ENCODE peak calls at places on chromosomes 16 and 17, in eight cellular contexts. One of them, this sample, is unnamed.

GRCh38 chr16:48292452-48292851 is 45.1 kb upstream of the ABCC11 start:
- DNase-seq in DMS153: no peak
- DNase-seq in upper lobe of right lung: no peak
- DNase-seq in fibroblast of the conjunctiva: no peak
- DNase-seq in neural crest cell: no peak
- DNase-seq in non-pigmented ciliary epithelial cell: no peak
- DNase-seq in RCC 7860: no peak
- DNase-seq in foreskin fibroblast: no peak
- DNase-seq in this sample: no peak

GRCh38 chr16:4206680-4207079 is 35.2 kb downstream of the SRL start:
- DNase-seq in DMS153: no peak
- DNase-seq in upper lobe of right lung: no peak
- DNase-seq in fibroblast of the conjunctiva: no peak
- DNase-seq in neural crest cell: no peak
- DNase-seq in non-pigmented ciliary epithelial cell: no peak
- DNase-seq in RCC 7860: no peak
- DNase-seq in foreskin fibroblast: no peak
- DNase-seq in this sample: no peak

GRCh38 chr17:76915840-76916510 is 47.8 kb downstream of the MGAT5B start:
- DNase-seq in DMS153: no peak
- DNase-seq in upper lobe of right lung: no peak
- DNase-seq in fibroblast of the conjunctiva: no peak
- DNase-seq in neural crest cell: no peak
- DNase-seq in non-pigmented ciliary epithelial cell: no peak
- DNase-seq in RCC 7860: no peak
- DNase-seq in foreskin fibroblast: no peak
- DNase-seq in this sample: no peak

GRCh38 chr17:66677201-66677981 is 157.5 kb upstream of the CACNG5 start:
- DNase-seq in DMS153: no peak
- DNase-seq in upper lobe of right lung: no peak
- DNase-seq in fibroblast of the conjunctiva: peak
- DNase-seq in neural crest cell: no peak
- DNase-seq in non-pigmented ciliary epithelial cell: peak
- DNase-seq in RCC 7860: peak
- DNase-seq in foreskin fibroblast: peak
- DNase-seq in this sample: no peak

GRCh38 chr17:78779848-78780247 is 2.2 kb downstream of the CYTH1 start:
- DNase-seq in DMS153: peak
- DNase-seq in upper lobe of right lung: peak
- DNase-seq in fibroblast of the conjunctiva: no peak
- DNase-seq in neural crest cell: no peak
- DNase-seq in non-pigmented ciliary epithelial cell: no peak
- DNase-seq in RCC 7860: no peak
- DNase-seq in foreskin fibroblast: no peak
- DNase-seq in this sample: no peak

GRCh38 chr16:11094075-11094593 is 149.8 kb downstream of the CLEC16A start:
- DNase-seq in DMS153: no peak
- DNase-seq in upper lobe of right lung: peak
- DNase-seq in fibroblast of the conjunctiva: no peak
- DNase-seq in neural crest cell: no peak
- DNase-seq in non-pigmented ciliary epithelial cell: no peak
- DNase-seq in RCC 7860: peak
- DNase-seq in foreskin fibroblast: no peak
- DNase-seq in this sample: no peak

GRCh38 chr16:67948015-67948414 is 4.1 kb upstream of the LCAT start:
- DNase-seq in DMS153: no peak
- DNase-seq in upper lobe of right lung: no peak
- DNase-seq in fibroblast of the conjunctiva: no peak
- DNase-seq in neural crest cell: no peak
- DNase-seq in non-pigmented ciliary epithelial cell: no peak
- DNase-seq in RCC 7860: no peak
- DNase-seq in foreskin fibroblast: no peak
- DNase-seq in this sample: no peak

GRCh38 chr17:79841369-79842135 is 2.3 kb upstream of the CBX4 start:
- DNase-seq in DMS153: no peak
- DNase-seq in upper lobe of right lung: no peak
- DNase-seq in fibroblast of the conjunctiva: no peak
- DNase-seq in neural crest cell: no peak
- DNase-seq in non-pigmented ciliary epithelial cell: no peak
- DNase-seq in RCC 7860: no peak
- DNase-seq in foreskin fibroblast: no peak
- DNase-seq in this sample: no peak

GRCh38 chr16:84647830-84648594 is at the start of gene KLHL36:
- DNase-seq in DMS153: no peak
- DNase-seq in upper lobe of right lung: peak
- DNase-seq in fibroblast of the conjunctiva: no peak
- DNase-seq in neural crest cell: peak
- DNase-seq in non-pigmented ciliary epithelial cell: no peak
- DNase-seq in RCC 7860: no peak
- DNase-seq in foreskin fibroblast: peak
- DNase-seq in this sample: no peak

GRCh38 chr16:70341600-70341999 is 5.1 kb upstream of the DDX19A start:
- DNase-seq in DMS153: no peak
- DNase-seq in upper lobe of right lung: no peak
- DNase-seq in fibroblast of the conjunctiva: no peak
- DNase-seq in neural crest cell: no peak
- DNase-seq in non-pigmented ciliary epithelial cell: no peak
- DNase-seq in RCC 7860: no peak
- DNase-seq in foreskin fibroblast: no peak
- DNase-seq in this sample: no peak

GRCh38 chr17:65297384-65297783 is 160.2 kb downstream of the RGS9 start:
- DNase-seq in DMS153: no peak
- DNase-seq in upper lobe of right lung: no peak
- DNase-seq in fibroblast of the conjunctiva: peak
- DNase-seq in neural crest cell: no peak
- DNase-seq in non-pigmented ciliary epithelial cell: no peak
- DNase-seq in RCC 7860: no peak
- DNase-seq in foreskin fibroblast: peak
- DNase-seq in this sample: no peak

GRCh38 chr16:71811261-71811803 is 2.7 kb upstream of the AP1G1 start:
- DNase-seq in DMS153: no peak
- DNase-seq in upper lobe of right lung: no peak
- DNase-seq in fibroblast of the conjunctiva: no peak
- DNase-seq in neural crest cell: no peak
- DNase-seq in non-pigmented ciliary epithelial cell: no peak
- DNase-seq in RCC 7860: no peak
- DNase-seq in foreskin fibroblast: no peak
- DNase-seq in this sample: no peak

GRCh38 chr17:76223802-76224201 is 16.5 kb downstream of the RNF157 start:
- DNase-seq in DMS153: no peak
- DNase-seq in upper lobe of right lung: no peak
- DNase-seq in fibroblast of the conjunctiva: no peak
- DNase-seq in neural crest cell: no peak
- DNase-seq in non-pigmented ciliary epithelial cell: no peak
- DNase-seq in RCC 7860: no peak
- DNase-seq in foreskin fibroblast: no peak
- DNase-seq in this sample: no peak

GRCh38 chr17:78993241-78993956 is 13.7 kb upstream of the LGALS3BP start:
- DNase-seq in DMS153: no peak
- DNase-seq in upper lobe of right lung: peak
- DNase-seq in fibroblast of the conjunctiva: peak
- DNase-seq in neural crest cell: peak
- DNase-seq in non-pigmented ciliary epithelial cell: no peak
- DNase-seq in RCC 7860: no peak
- DNase-seq in foreskin fibroblast: peak
- DNase-seq in this sample: no peak

GRCh38 chr16:86653289-86654006 is 75.1 kb downstream of the FOXL1 start:
- DNase-seq in DMS153: no peak
- DNase-seq in upper lobe of right lung: no peak
- DNase-seq in fibroblast of the conjunctiva: no peak
- DNase-seq in neural crest cell: no peak
- DNase-seq in non-pigmented ciliary epithelial cell: no peak
- DNase-seq in RCC 7860: no peak
- DNase-seq in foreskin fibroblast: peak
- DNase-seq in this sample: no peak

GRCh38 chr16:85491798-85492616 is 121.1 kb upstream of the GSE1 start:
- DNase-seq in DMS153: no peak
- DNase-seq in upper lobe of right lung: peak
- DNase-seq in fibroblast of the conjunctiva: no peak
- DNase-seq in neural crest cell: no peak
- DNase-seq in non-pigmented ciliary epithelial cell: no peak
- DNase-seq in RCC 7860: no peak
- DNase-seq in foreskin fibroblast: no peak
- DNase-seq in this sample: no peak

GRCh38 chr17:75516619-75517276 is 420 bp downstream of the TSEN54 start:
- DNase-seq in DMS153: no peak
- DNase-seq in upper lobe of right lung: peak
- DNase-seq in fibroblast of the conjunctiva: no peak
- DNase-seq in neural crest cell: peak
- DNase-seq in non-pigmented ciliary epithelial cell: no peak
- DNase-seq in RCC 7860: no peak
- DNase-seq in foreskin fibroblast: peak
- DNase-seq in this sample: no peak

GRCh38 chr17:59962739-59963318 is 1.7 kb downstream of the RNFT1 start:
- DNase-seq in DMS153: no peak
- DNase-seq in upper lobe of right lung: no peak
- DNase-seq in fibroblast of the conjunctiva: no peak
- DNase-seq in neural crest cell: no peak
- DNase-seq in non-pigmented ciliary epithelial cell: no peak
- DNase-seq in RCC 7860: no peak
- DNase-seq in foreskin fibroblast: no peak
- DNase-seq in this sample: no peak

GRCh38 chr16:54171855-54172537 is 114.6 kb downstream of the IRX3 start:
- DNase-seq in DMS153: no peak
- DNase-seq in upper lobe of right lung: no peak
- DNase-seq in fibroblast of the conjunctiva: no peak
- DNase-seq in neural crest cell: no peak
- DNase-seq in non-pigmented ciliary epithelial cell: peak
- DNase-seq in RCC 7860: no peak
- DNase-seq in foreskin fibroblast: no peak
- DNase-seq in this sample: no peak

GRCh38 chr17:6099492-6099891 is 29.3 kb downstream of the WSCD1 start:
- DNase-seq in DMS153: no peak
- DNase-seq in upper lobe of right lung: peak
- DNase-seq in fibroblast of the conjunctiva: no peak
- DNase-seq in neural crest cell: no peak
- DNase-seq in non-pigmented ciliary epithelial cell: no peak
- DNase-seq in RCC 7860: no peak
- DNase-seq in foreskin fibroblast: no peak
- DNase-seq in this sample: no peak

GRCh38 chr17:31477417-31478055 is 86.1 kb downstream of the RAB11FIP4 start:
- DNase-seq in DMS153: no peak
- DNase-seq in upper lobe of right lung: no peak
- DNase-seq in fibroblast of the conjunctiva: no peak
- DNase-seq in neural crest cell: no peak
- DNase-seq in non-pigmented ciliary epithelial cell: no peak
- DNase-seq in RCC 7860: no peak
- DNase-seq in foreskin fibroblast: no peak
- DNase-seq in this sample: no peak

This sample was measured in NCI-H2029 treated with DMSO at 0.1 percent for 48 hours.